ENCODE peak calls at places on chromosomes 12 and 14, in nine cellular contexts. D is GM12865; Q is astrocyte of the spinal cord; U is uterus; Y is cardiac muscle cell; A is CD8-positive, alpha-beta T cell; B is fibroblast of mammary gland; P is fibroblast of lung; I is K562. C is an unnamed sample.

GRCh38 chr14:22847661-22848341 is 11.4 kb downstream of the MMP14 start:
- DNase-seq in B (peak; percentile 77), I (no peak), Q (peak; percentile 45), P (peak; percentile 79), U (no peak), A (no peak), Y (peak; percentile 75), D (no peak), C (peak; percentile 77)

GRCh38 chr12:44875417-44875953 is 630 bp downstream of the NELL2 start:
- DNase-seq in U (no peak), P (no peak), Q (no peak), D (no peak), I (no peak), Y (no peak), B (no peak), A (no peak), C (no peak)

GRCh38 chr12:26277511-26278246 is 82.3 kb downstream of the SSPN start:
- DNase-seq in U (no peak), A (no peak), B (peak; percentile 65), Y (no peak), Q (peak; percentile 86), P (peak; percentile 83), D (no peak), I (no peak), C (no peak)

GRCh38 chr14:38838049-38838978 is 264.7 kb downstream of the SEC23A start:
- DNase-seq in D (no peak), Q (no peak), A (no peak), P (no peak), B (no peak), Y (no peak), I (no peak), U (no peak), C (no peak)

GRCh38 chr14:66099451-66099850 is 386.7 kb upstream of the CCDC196 start:
- DNase-seq in P (no peak), A (no peak), B (no peak), Y (no peak), U (no peak), I (no peak), Q (no peak), D (no peak), C (no peak)

GRCh38 chr12:96233941-96234461 is 39.8 kb downstream of the ELK3 start:
- DNase-seq in U (peak; percentile 99), P (peak; percentile 97), Y (peak; percentile 98), B (peak; percentile 99), D (no peak), A (no peak), Q (peak; percentile 97), I (no peak), C (peak; percentile 100)

GRCh38 chr14:92397140-92397815 is 74.3 kb downstream of the SLC24A4 start:
- DNase-seq in P (peak; percentile 74), A (no peak), U (no peak), Y (peak; percentile 21), B (peak; percentile 90), D (no peak), I (no peak), Q (peak; percentile 39), C (peak; percentile 79)

GRCh38 chr12:15788266-15789214 is 648 bp downstream of the EPS8 start:
- DNase-seq in Y (peak; percentile 68), Q (peak; percentile 63), A (peak; percentile 0), P (peak; percentile 61), D (peak; percentile 49), I (peak; percentile 4), U (peak; percentile 37), B (peak; percentile 53), C (peak; percentile 69)

GRCh38 chr12:101738920-101739665 is at the start of gene SYCP3:
- DNase-seq in U (no peak), D (no peak), Y (no peak), B (no peak), Q (no peak), A (no peak), I (no peak), P (no peak), C (no peak)

GRCh38 chr12:27852117-27852516 is 72.1 kb upstream of the MANSC4 start:
- DNase-seq in Q (no peak), D (no peak), P (no peak), A (no peak), B (no peak), I (peak; percentile 41), U (no peak), Y (no peak), C (no peak)

GRCh38 chr12:94186461-94187237 is 38.3 kb downstream of the PLXNC1 start:
- DNase-seq in A (no peak), B (peak; percentile 55), U (peak; percentile 76), D (no peak), Y (peak; percentile 78), Q (peak; percentile 59), I (no peak), P (peak; percentile 71), C (peak; percentile 35)

GRCh38 chr12:118290130-118290529 is 82.6 kb downstream of the TAOK3 start:
- DNase-seq in Q (peak; percentile 15), B (peak; percentile 33), I (no peak), Y (peak; percentile 16), D (no peak), P (peak; percentile 45), U (no peak), A (no peak), C (peak; percentile 15)

GRCh38 chr14:75280448-75280830 is 1.8 kb downstream of the FOS start:
- DNase-seq in Q (no peak), I (no peak), P (no peak), Y (no peak), D (no peak), A (no peak), U (no peak), B (no peak), C (no peak)

GRCh38 chr12:57755454-57756372 is 810 bp downstream of the MARCHF9 start:
- DNase-seq in A (no peak), Y (no peak), B (no peak), Q (no peak), I (peak; percentile 55), U (no peak), D (no peak), P (no peak), C (no peak)

GRCh38 chr12:116863275-116863767 is 17.9 kb downstream of the HRK start:
- DNase-seq in B (peak; percentile 77), I (peak; percentile 48), P (peak; percentile 51), Q (no peak), Y (no peak), A (no peak), U (no peak), D (no peak), C (peak; percentile 61)

GRCh38 chr12:116862167-116862566 is 19.1 kb downstream of the HRK start:
- DNase-seq in Y (no peak), U (no peak), P (no peak), A (no peak), B (no peak), I (no peak), D (no peak), Q (no peak), C (no peak)

GRCh38 chr12:116864371-116865160 is 16.7 kb downstream of the HRK start:
- DNase-seq in A (no peak), Q (peak; percentile 62), D (no peak), B (peak; percentile 70), U (no peak), I (no peak), P (peak; percentile 89), Y (peak; percentile 49), C (peak; percentile 51)

GRCh38 chr12:116870306-116870705 is 10.9 kb downstream of the HRK start:
- DNase-seq in I (no peak), B (no peak), P (no peak), U (no peak), Q (no peak), D (no peak), Y (no peak), A (no peak), C (no peak)

DNA sequence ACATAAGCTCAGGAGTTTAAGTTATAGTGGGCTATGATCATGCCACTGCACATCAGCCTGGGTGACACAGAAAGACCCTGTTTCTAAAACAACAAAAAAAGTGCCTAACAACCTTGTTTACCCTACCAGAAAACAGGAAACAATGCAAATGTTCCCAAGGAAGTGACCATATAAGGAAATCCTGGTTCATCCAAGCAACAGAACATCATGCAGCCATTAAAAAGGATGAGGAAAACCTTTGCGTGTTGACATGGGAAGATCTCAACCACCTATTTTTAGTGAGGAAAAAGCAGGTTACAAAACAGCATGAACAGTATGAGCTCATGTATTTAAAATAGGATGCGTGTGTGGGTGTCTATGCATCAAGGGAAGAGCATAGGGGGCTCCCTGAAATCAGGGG is 13.7 kb downstream of the HRK start:
- DNase-seq in B (no peak), I (no peak), Y (no peak), A (no peak), Q (no peak), D (no peak), U (no peak), P (no peak), C (no peak)
- H3K4me3 ChIP-seq in B (no peak overlapping the region), I (no peak overlapping the region), Y (no peak overlapping the region), A (no peak overlapping the region), Q (no peak overlapping the region), D (no peak overlapping the region), U (no peak overlapping the region), P (no peak overlapping the region), C (no peak overlapping the region)

DNA sequence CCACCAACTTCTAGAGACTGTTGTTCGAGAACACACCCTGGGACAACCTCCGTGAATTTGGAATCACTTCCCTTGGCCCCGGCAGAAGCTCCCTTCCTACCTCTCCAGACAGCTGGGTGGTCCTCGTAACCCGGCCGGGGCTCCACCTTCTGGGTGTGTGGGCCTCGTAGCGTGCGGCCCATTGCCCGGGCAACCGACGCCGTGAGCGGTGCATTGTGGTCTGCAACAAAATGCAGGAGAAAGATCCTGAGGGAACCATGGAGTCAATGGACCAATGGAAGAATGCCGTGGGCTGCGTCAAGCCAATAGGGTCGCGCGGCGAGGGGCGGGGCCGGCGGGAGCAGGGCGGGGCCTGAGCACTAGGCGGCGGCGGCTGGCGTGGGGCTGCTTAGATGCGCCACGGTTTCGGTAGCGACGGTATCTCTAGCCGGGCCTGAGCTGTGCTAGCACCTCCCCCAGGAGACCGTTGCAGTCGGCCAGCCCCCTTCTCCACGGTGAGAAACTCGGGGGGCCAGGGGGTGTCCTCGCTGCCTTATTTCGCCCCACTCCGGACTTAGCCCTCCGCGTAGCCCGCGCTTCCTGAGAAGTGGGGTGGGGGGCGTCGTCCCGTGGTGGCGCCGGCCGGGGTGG is at the start of gene DYNLL1:
- DNase-seq in B (peak; percentile 94), U (peak; percentile 97), I (peak; percentile 98), Y (peak; percentile 98), A (peak; percentile 97), Q (peak; percentile 94), D (peak; percentile 98), P (peak; percentile 87), C (peak; percentile 97)
- TF ChIP-seq CTCF in B (no peak), U (peak; percentile 38), I (no peak), Y (no peak), A (no peak), Q (no peak), D (no peak), P (no peak), C (no peak)

DNA sequence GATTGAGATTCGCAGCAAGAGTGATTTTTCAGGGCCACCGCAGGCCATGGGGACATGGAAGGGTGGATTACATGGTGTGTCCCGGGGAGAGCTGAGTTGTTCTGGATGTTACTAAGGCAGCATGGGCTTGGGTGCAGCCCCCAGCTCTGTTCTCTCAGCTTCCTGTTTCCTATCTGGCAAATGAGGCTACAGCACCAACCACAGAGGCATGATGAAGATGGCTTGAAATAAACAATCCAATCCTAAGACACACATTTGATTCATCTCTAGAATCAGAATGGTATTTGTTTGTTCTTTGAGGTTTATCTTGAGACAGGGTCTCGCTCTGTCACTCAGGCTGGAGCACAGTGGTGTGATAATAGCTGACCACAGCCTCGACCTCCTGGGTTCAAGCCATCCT is 21.6 kb downstream of the GLTP start:
- DNase-seq in A (no peak), U (no peak), Q (no peak), I (no peak), B (no peak), D (no peak), P (no peak), Y (no peak), C (no peak)
- H3K4me3 ChIP-seq in A (no peak overlapping the region), U (no peak overlapping the region), Q (no peak overlapping the region), I (no peak overlapping the region), B (no peak overlapping the region), D (no peak overlapping the region), P (no peak overlapping the region), Y (no peak overlapping the region), C (no peak overlapping the region)

GRCh38 chr14:27553820-27554219 is 956.0 kb upstream of the NOVA1 start:
- DNase-seq in A (no peak), P (peak; percentile 4), B (peak; percentile 26), U (no peak), D (no peak), Y (peak; percentile 0), I (no peak), Q (peak; percentile 6), C (peak; percentile 7)
- TF ChIP-seq CTCF in A (no peak), P (no peak), B (peak; percentile 23), U (no peak), D (no peak), Y (no peak), I (no peak), Q (peak; percentile 39), C (no peak)